ENCODE peak calls at places on chromosomes 11 and 22, in ten cellular contexts. One of them, this sample, is unnamed.

GRCh38 chr11:26994579-26995210 is 783 bp downstream of the FIBIN start:
- DNase-seq in endothelial cell of umbilical vein: no peak
- DNase-seq in cardiac muscle cell: peak; percentile 25
- DNase-seq in CD4-positive, alpha-beta T cell: no peak
- DNase-seq in pancreas: peak; percentile 54
- DNase-seq in thoracic aorta: no peak
- DNase-seq in SK-N-SH: no peak
- DNase-seq in mammary epithelial cell: no peak
- DNase-seq in HL-60: no peak
- DNase-seq in heart left ventricle: peak; percentile 29
- DNase-seq in this sample: peak; percentile 67

GRCh38 chr11:42179211-42179610 is 719.8 kb upstream of the LRRC4C start:
- DNase-seq in endothelial cell of umbilical vein: no peak
- DNase-seq in cardiac muscle cell: no peak
- DNase-seq in CD4-positive, alpha-beta T cell: no peak
- DNase-seq in pancreas: no peak
- DNase-seq in thoracic aorta: no peak
- DNase-seq in SK-N-SH: no peak
- DNase-seq in mammary epithelial cell: no peak
- DNase-seq in HL-60: no peak
- DNase-seq in heart left ventricle: no peak
- DNase-seq in this sample: no peak

GRCh38 chr22:26671317-26672059 is 14.1 kb downstream of the MIAT start:
- DNase-seq in endothelial cell of umbilical vein: no peak
- DNase-seq in cardiac muscle cell: no peak
- DNase-seq in CD4-positive, alpha-beta T cell: peak; percentile 67
- DNase-seq in pancreas: no peak
- DNase-seq in thoracic aorta: no peak
- DNase-seq in SK-N-SH: no peak
- DNase-seq in mammary epithelial cell: peak; percentile 78
- DNase-seq in HL-60: peak; percentile 67
- DNase-seq in heart left ventricle: peak; percentile 44
- DNase-seq in this sample: peak; percentile 64

GRCh38 chr22:36435516-36436415 is 45.7 kb downstream of the TXN2 start:
- DNase-seq in endothelial cell of umbilical vein: no peak
- DNase-seq in cardiac muscle cell: no peak
- DNase-seq in CD4-positive, alpha-beta T cell: peak; percentile 73
- DNase-seq in pancreas: peak; percentile 76
- DNase-seq in thoracic aorta: no peak
- DNase-seq in SK-N-SH: no peak
- DNase-seq in mammary epithelial cell: peak; percentile 63
- DNase-seq in HL-60: peak; percentile 82
- DNase-seq in heart left ventricle: no peak
- DNase-seq in this sample: peak; percentile 68

GRCh38 chr22:44409691-44410316 is 88.2 kb downstream of the RTL6 start:
- DNase-seq in endothelial cell of umbilical vein: no peak
- DNase-seq in cardiac muscle cell: no peak
- DNase-seq in CD4-positive, alpha-beta T cell: no peak
- DNase-seq in pancreas: peak; percentile 25
- DNase-seq in thoracic aorta: no peak
- DNase-seq in SK-N-SH: no peak
- DNase-seq in mammary epithelial cell: no peak
- DNase-seq in HL-60: no peak
- DNase-seq in heart left ventricle: no peak
- DNase-seq in this sample: no peak

GRCh38 chr11:123197711-123198110 is 2.7 kb upstream of the CLMP start:
- DNase-seq in endothelial cell of umbilical vein: no peak
- DNase-seq in cardiac muscle cell: peak; percentile 89
- DNase-seq in CD4-positive, alpha-beta T cell: no peak
- DNase-seq in pancreas: no peak
- DNase-seq in thoracic aorta: no peak
- DNase-seq in SK-N-SH: no peak
- DNase-seq in mammary epithelial cell: peak; percentile 93
- DNase-seq in HL-60: no peak
- DNase-seq in heart left ventricle: no peak
- DNase-seq in this sample: no peak

GRCh38 chr11:64356498-64357411 is 2.2 kb upstream of the RPS6KA4 start:
- DNase-seq in endothelial cell of umbilical vein: peak; percentile 37
- DNase-seq in cardiac muscle cell: peak; percentile 54
- DNase-seq in CD4-positive, alpha-beta T cell: no peak
- DNase-seq in pancreas: peak; percentile 69
- DNase-seq in thoracic aorta: no peak
- DNase-seq in SK-N-SH: peak; percentile 83
- DNase-seq in mammary epithelial cell: no peak
- DNase-seq in HL-60: peak; percentile 76
- DNase-seq in heart left ventricle: no peak
- DNase-seq in this sample: no peak

GRCh38 chr22:23060612-23061400 is 9.5 kb upstream of the GNAZ start:
- DNase-seq in endothelial cell of umbilical vein: no peak
- DNase-seq in cardiac muscle cell: no peak
- DNase-seq in CD4-positive, alpha-beta T cell: no peak
- DNase-seq in pancreas: peak; percentile 30
- DNase-seq in thoracic aorta: no peak
- DNase-seq in SK-N-SH: peak; percentile 2
- DNase-seq in mammary epithelial cell: no peak
- DNase-seq in HL-60: no peak
- DNase-seq in heart left ventricle: no peak
- DNase-seq in this sample: peak; percentile 31

GRCh38 chr11:124761301-124762021 is 629 bp downstream of the ESAM start:
- DNase-seq in endothelial cell of umbilical vein: peak; percentile 51
- DNase-seq in cardiac muscle cell: no peak
- DNase-seq in CD4-positive, alpha-beta T cell: no peak
- DNase-seq in pancreas: no peak
- DNase-seq in thoracic aorta: no peak
- DNase-seq in SK-N-SH: no peak
- DNase-seq in mammary epithelial cell: no peak
- DNase-seq in HL-60: no peak
- DNase-seq in heart left ventricle: peak; percentile 51
- DNase-seq in this sample: no peak

GRCh38 chr11:124762077-124762623 is at the start of gene ESAM:
- DNase-seq in endothelial cell of umbilical vein: no peak
- DNase-seq in cardiac muscle cell: no peak
- DNase-seq in CD4-positive, alpha-beta T cell: peak; percentile 72
- DNase-seq in pancreas: peak; percentile 77
- DNase-seq in thoracic aorta: no peak
- DNase-seq in SK-N-SH: peak; percentile 85
- DNase-seq in mammary epithelial cell: no peak
- DNase-seq in HL-60: no peak
- DNase-seq in heart left ventricle: peak; percentile 66
- DNase-seq in this sample: peak; percentile 78

GRCh38 chr11:124760806-124761205 is 1.3 kb downstream of the ESAM start:
- DNase-seq in endothelial cell of umbilical vein: no peak
- DNase-seq in cardiac muscle cell: no peak
- DNase-seq in CD4-positive, alpha-beta T cell: no peak
- DNase-seq in pancreas: no peak
- DNase-seq in thoracic aorta: no peak
- DNase-seq in SK-N-SH: peak; percentile 12
- DNase-seq in mammary epithelial cell: no peak
- DNase-seq in HL-60: no peak
- DNase-seq in heart left ventricle: no peak
- DNase-seq in this sample: no peak

GRCh38 chr11:124762624-124763155 is 600 bp upstream of the ESAM start:
- DNase-seq in endothelial cell of umbilical vein: no peak
- DNase-seq in cardiac muscle cell: no peak
- DNase-seq in CD4-positive, alpha-beta T cell: no peak
- DNase-seq in pancreas: peak; percentile 63
- DNase-seq in thoracic aorta: no peak
- DNase-seq in SK-N-SH: peak; percentile 79
- DNase-seq in mammary epithelial cell: no peak
- DNase-seq in HL-60: no peak
- DNase-seq in heart left ventricle: no peak
- DNase-seq in this sample: no peak

DNA sequence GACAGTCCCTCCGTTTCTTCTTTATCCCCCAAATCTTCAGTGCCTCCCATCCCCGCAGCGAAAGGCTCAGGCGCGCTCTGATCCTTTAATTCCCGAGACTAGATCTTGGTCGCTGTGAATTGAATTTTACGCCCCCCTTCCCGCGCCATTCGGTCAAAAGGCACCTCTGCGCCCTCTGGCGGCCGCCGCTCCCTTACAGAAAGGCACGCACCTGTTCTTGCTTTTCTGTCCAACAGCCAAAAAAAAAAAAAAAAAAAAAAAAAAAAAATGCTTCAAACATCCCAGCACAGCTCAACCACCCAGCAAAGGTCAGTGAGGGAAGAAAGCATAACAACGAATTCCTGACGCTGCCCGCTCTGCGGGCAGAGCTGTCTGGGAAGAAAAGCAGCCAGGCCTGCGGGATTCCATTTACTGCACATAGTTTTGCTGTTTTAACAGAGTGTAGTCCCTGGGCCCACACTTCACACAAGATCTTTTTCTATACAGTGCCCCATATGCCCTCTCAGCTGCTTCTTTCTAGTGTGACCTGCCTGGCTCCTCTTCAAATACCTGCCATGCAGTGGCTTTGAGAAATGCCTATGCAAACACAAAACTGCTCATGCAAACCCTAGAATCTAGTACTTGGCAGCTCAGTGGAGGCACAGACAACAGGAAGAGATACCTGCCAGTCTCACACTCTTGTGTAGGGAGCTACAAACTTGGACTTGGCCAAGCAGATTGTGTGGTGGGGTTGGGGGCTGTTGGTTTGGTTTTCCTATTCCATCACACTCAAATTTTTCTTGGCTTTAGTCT is 1.3 kb upstream of the ESAM start:
- DNase-seq in endothelial cell of umbilical vein: peak; percentile 92
- DNase-seq in cardiac muscle cell: peak; percentile 77
- DNase-seq in CD4-positive, alpha-beta T cell: peak; percentile 82
- DNase-seq in pancreas: peak; percentile 96
- DNase-seq in thoracic aorta: no peak
- DNase-seq in SK-N-SH: peak; percentile 81
- DNase-seq in mammary epithelial cell: peak; percentile 41
- DNase-seq in HL-60: peak; percentile 57
- DNase-seq in heart left ventricle: peak; percentile 91
- DNase-seq in this sample: peak; percentile 88
- H3K27ac ChIP-seq in endothelial cell of umbilical vein: peak overlapping the region; percentile 100
- H3K27ac ChIP-seq in cardiac muscle cell: no peak overlapping the region
- H3K27ac ChIP-seq in CD4-positive, alpha-beta T cell: no peak overlapping the region
- H3K27ac ChIP-seq in pancreas: peak overlapping the region; percentile 2
- H3K27ac ChIP-seq in thoracic aorta: peak overlapping the region; percentile 61
- H3K27ac ChIP-seq in SK-N-SH: no peak overlapping the region
- H3K27ac ChIP-seq in mammary epithelial cell: no peak overlapping the region
- H3K27ac ChIP-seq in HL-60: no peak overlapping the region
- H3K27ac ChIP-seq in heart left ventricle: peak overlapping the region; percentile 99
- H3K27ac ChIP-seq in this sample: peak overlapping the region; percentile 29

GRCh38 chr22:20256562-20257473 is 11.3 kb downstream of the RTN4R start:
- DNase-seq in endothelial cell of umbilical vein: no peak
- DNase-seq in cardiac muscle cell: no peak
- DNase-seq in CD4-positive, alpha-beta T cell: no peak
- DNase-seq in pancreas: no peak
- DNase-seq in thoracic aorta: no peak
- DNase-seq in SK-N-SH: peak; percentile 58
- DNase-seq in mammary epithelial cell: no peak
- DNase-seq in HL-60: no peak
- DNase-seq in heart left ventricle: no peak
- DNase-seq in this sample: no peak

GRCh38 chr22:20259336-20259705 is 8.8 kb downstream of the RTN4R start:
- DNase-seq in endothelial cell of umbilical vein: no peak
- DNase-seq in cardiac muscle cell: no peak
- DNase-seq in CD4-positive, alpha-beta T cell: no peak
- DNase-seq in pancreas: no peak
- DNase-seq in thoracic aorta: no peak
- DNase-seq in SK-N-SH: no peak
- DNase-seq in mammary epithelial cell: no peak
- DNase-seq in HL-60: no peak
- DNase-seq in heart left ventricle: no peak
- DNase-seq in this sample: no peak

GRCh38 chr22:20260071-20260722 is 7.9 kb downstream of the RTN4R start:
- DNase-seq in endothelial cell of umbilical vein: no peak
- DNase-seq in cardiac muscle cell: no peak
- DNase-seq in CD4-positive, alpha-beta T cell: no peak
- DNase-seq in pancreas: no peak
- DNase-seq in thoracic aorta: no peak
- DNase-seq in SK-N-SH: no peak
- DNase-seq in mammary epithelial cell: no peak
- DNase-seq in HL-60: no peak
- DNase-seq in heart left ventricle: no peak
- DNase-seq in this sample: no peak

GRCh38 chr22:20257474-20258299 is 10.4 kb downstream of the RTN4R start:
- DNase-seq in endothelial cell of umbilical vein: no peak
- DNase-seq in cardiac muscle cell: no peak
- DNase-seq in CD4-positive, alpha-beta T cell: no peak
- DNase-seq in pancreas: no peak
- DNase-seq in thoracic aorta: no peak
- DNase-seq in SK-N-SH: no peak
- DNase-seq in mammary epithelial cell: no peak
- DNase-seq in HL-60: no peak
- DNase-seq in heart left ventricle: no peak
- DNase-seq in this sample: no peak

GRCh38 chr22:20258584-20259335 is 9.4 kb downstream of the RTN4R start:
- DNase-seq in endothelial cell of umbilical vein: no peak
- DNase-seq in cardiac muscle cell: no peak
- DNase-seq in CD4-positive, alpha-beta T cell: peak; percentile 10
- DNase-seq in pancreas: no peak
- DNase-seq in thoracic aorta: no peak
- DNase-seq in SK-N-SH: peak; percentile 50
- DNase-seq in mammary epithelial cell: no peak
- DNase-seq in HL-60: no peak
- DNase-seq in heart left ventricle: no peak
- DNase-seq in this sample: no peak
- TF ChIP-seq CTCF in endothelial cell of umbilical vein: peak; percentile 28
- TF ChIP-seq CTCF in cardiac muscle cell: peak; percentile 42
- TF ChIP-seq CTCF in CD4-positive, alpha-beta T cell: peak; percentile 27
- TF ChIP-seq CTCF in pancreas: no peak
- TF ChIP-seq CTCF in thoracic aorta: no peak
- TF ChIP-seq CTCF in SK-N-SH: peak; percentile 41
- TF ChIP-seq CTCF in mammary epithelial cell: peak; percentile 27
- TF ChIP-seq CTCF in HL-60: no peak
- TF ChIP-seq CTCF in heart left ventricle: no peak
- TF ChIP-seq CTCF in this sample: peak; percentile 11

DNA sequence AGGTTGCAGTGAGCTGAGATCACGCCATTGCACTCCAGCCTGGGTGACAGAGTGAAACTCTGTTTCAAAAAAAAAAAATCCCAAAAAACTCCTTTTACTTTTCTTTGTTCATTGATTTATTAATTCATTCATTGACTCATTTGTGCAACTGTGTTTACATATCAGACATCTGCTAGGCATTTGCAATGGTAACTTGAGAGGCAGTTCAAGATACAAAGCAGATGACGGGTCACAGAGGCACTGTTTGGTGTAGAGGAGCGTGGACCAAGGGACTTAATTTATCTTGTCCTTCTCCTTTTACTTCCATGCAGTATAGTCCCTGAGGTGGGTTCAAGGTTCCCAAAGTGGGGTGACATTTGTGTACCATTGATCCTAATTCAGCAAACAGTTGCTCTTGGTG is 71.4 kb downstream of the KIAA1671 start:
- DNase-seq in endothelial cell of umbilical vein: no peak
- DNase-seq in cardiac muscle cell: no peak
- DNase-seq in CD4-positive, alpha-beta T cell: no peak
- DNase-seq in pancreas: no peak
- DNase-seq in thoracic aorta: no peak
- DNase-seq in SK-N-SH: no peak
- DNase-seq in mammary epithelial cell: no peak
- DNase-seq in HL-60: no peak
- DNase-seq in heart left ventricle: no peak
- DNase-seq in this sample: no peak
- H3K27ac ChIP-seq in endothelial cell of umbilical vein: no peak overlapping the region
- H3K27ac ChIP-seq in cardiac muscle cell: peak overlapping the region; percentile 96
- H3K27ac ChIP-seq in CD4-positive, alpha-beta T cell: no peak overlapping the region
- H3K27ac ChIP-seq in pancreas: no peak overlapping the region
- H3K27ac ChIP-seq in thoracic aorta: no peak overlapping the region
- H3K27ac ChIP-seq in SK-N-SH: no peak overlapping the region
- H3K27ac ChIP-seq in mammary epithelial cell: no peak overlapping the region
- H3K27ac ChIP-seq in HL-60: no peak overlapping the region
- H3K27ac ChIP-seq in heart left ventricle: no peak overlapping the region
- H3K27ac ChIP-seq in this sample: no peak overlapping the region

GRCh38 chr11:18261721-18262120 is 4.3 kb upstream of the SAA1 start:
- DNase-seq in endothelial cell of umbilical vein: no peak
- DNase-seq in cardiac muscle cell: no peak
- DNase-seq in CD4-positive, alpha-beta T cell: no peak
- DNase-seq in pancreas: no peak
- DNase-seq in thoracic aorta: no peak
- DNase-seq in SK-N-SH: no peak
- DNase-seq in mammary epithelial cell: no peak
- DNase-seq in HL-60: no peak
- DNase-seq in heart left ventricle: no peak
- DNase-seq in this sample: no peak

GRCh38 chr11:18270102-18270501 is 4.0 kb downstream of the SAA1 start:
- DNase-seq in endothelial cell of umbilical vein: no peak
- DNase-seq in cardiac muscle cell: no peak
- DNase-seq in CD4-positive, alpha-beta T cell: no peak
- DNase-seq in pancreas: no peak
- DNase-seq in thoracic aorta: no peak
- DNase-seq in SK-N-SH: no peak
- DNase-seq in mammary epithelial cell: no peak
- DNase-seq in HL-60: no peak
- DNase-seq in heart left ventricle: no peak
- DNase-seq in this sample: peak; percentile 59

GRCh38 chr11:18264035-18264434 is 2.0 kb upstream of the SAA1 start:
- DNase-seq in endothelial cell of umbilical vein: no peak
- DNase-seq in cardiac muscle cell: no peak
- DNase-seq in CD4-positive, alpha-beta T cell: no peak
- DNase-seq in pancreas: no peak
- DNase-seq in thoracic aorta: no peak
- DNase-seq in SK-N-SH: no peak
- DNase-seq in mammary epithelial cell: no peak
- DNase-seq in HL-60: no peak
- DNase-seq in heart left ventricle: no peak
- DNase-seq in this sample: no peak

GRCh38 chr11:18265949-18266348 is at the start of gene SAA1:
- DNase-seq in endothelial cell of umbilical vein: no peak
- DNase-seq in cardiac muscle cell: peak; percentile 39
- DNase-seq in CD4-positive, alpha-beta T cell: no peak
- DNase-seq in pancreas: no peak
- DNase-seq in thoracic aorta: no peak
- DNase-seq in SK-N-SH: no peak
- DNase-seq in mammary epithelial cell: peak; percentile 87
- DNase-seq in HL-60: no peak
- DNase-seq in heart left ventricle: no peak
- DNase-seq in this sample: peak; percentile 56

DNA sequence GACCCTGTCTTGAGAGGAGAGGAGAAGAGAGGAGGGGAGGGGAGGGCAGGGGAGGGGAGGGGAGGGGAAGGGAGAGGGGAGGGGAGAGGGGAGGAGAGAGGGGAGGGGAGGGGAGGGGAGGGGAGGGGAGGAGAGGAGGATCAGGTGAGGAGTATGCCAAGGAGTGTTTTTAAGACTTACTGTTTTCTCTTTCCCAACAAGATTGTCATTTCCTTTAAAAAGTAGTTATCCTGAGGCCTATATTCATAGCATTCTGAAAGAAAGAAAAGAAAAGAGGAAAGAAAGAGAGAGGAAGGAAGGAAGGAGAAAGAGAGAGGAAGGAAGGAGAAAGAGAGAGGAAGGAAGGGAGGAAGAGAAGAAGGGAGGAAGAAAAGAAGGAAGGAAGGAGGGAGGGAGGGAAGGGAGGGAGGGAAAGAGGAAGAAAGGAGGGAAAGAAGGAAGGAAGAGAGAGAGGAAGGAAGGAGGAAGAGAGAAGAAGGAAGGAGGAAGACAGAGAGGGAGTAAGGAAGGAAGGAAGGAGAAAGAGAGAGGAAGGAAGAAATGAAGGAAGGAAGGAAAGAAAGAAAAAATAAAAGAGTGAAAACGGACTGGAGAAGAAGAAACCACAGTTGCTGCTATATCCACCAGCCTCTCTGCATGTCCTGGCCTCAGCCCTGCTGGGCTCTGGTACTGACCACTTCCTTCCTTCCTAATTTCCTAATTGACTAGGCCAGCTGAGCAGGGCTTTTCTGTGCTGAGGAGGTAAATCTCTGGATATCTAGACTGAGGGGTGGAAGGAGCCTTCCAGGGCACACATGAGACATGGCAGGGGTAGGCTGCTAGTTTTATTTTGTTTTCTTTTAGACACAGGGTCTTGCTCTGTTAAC is 1.2 kb upstream of the SAA1 start:
- DNase-seq in endothelial cell of umbilical vein: no peak
- DNase-seq in cardiac muscle cell: no peak
- DNase-seq in CD4-positive, alpha-beta T cell: no peak
- DNase-seq in pancreas: no peak
- DNase-seq in thoracic aorta: no peak
- DNase-seq in SK-N-SH: no peak
- DNase-seq in mammary epithelial cell: no peak
- DNase-seq in HL-60: no peak
- DNase-seq in heart left ventricle: no peak
- DNase-seq in this sample: no peak
- TF ChIP-seq CTCF in endothelial cell of umbilical vein: no peak
- TF ChIP-seq CTCF in cardiac muscle cell: no peak
- TF ChIP-seq CTCF in CD4-positive, alpha-beta T cell: no peak
- TF ChIP-seq CTCF in pancreas: no peak
- TF ChIP-seq CTCF in thoracic aorta: no peak
- TF ChIP-seq CTCF in SK-N-SH: no peak
- TF ChIP-seq CTCF in mammary epithelial cell: no peak
- TF ChIP-seq CTCF in HL-60: no peak
- TF ChIP-seq CTCF in heart left ventricle: no peak
- TF ChIP-seq CTCF in this sample: no peak

This sample was measured in right lobe of liver.